ENCODE peak calls at places on chromosomes 4 and X, in ten cellular contexts. C, A, P, M, J, I, R, H, N and E are unnamed samples.

GRCh38 chrX:118329179-118329578 is 16.7 kb upstream of the WDR44 start:
- DNase-seq in C (no peak), N (no peak), J (no peak), M (no peak), P (no peak), I (no peak), A (no peak), R (no peak), H (no peak), E (no peak)

GRCh38 chr4:138035781-138036258 is 206.3 kb downstream of the SLC7A11 start:
- DNase-seq in N (peak; percentile 44), H (peak; percentile 38), A (peak; percentile 16), C (peak; percentile 72), J (peak; percentile 84), I (peak; percentile 55), P (no peak), R (peak; percentile 79), M (peak; percentile 52), E (no peak)

GRCh38 chr4:178322524-178323183 is 880.4 kb upstream of the AGA start:
- DNase-seq in P (no peak), J (no peak), A (no peak), C (no peak), H (no peak), I (no peak), M (no peak), N (no peak), R (no peak), E (no peak)

GRCh38 chr4:749771-750666 is 44.4 kb downstream of the PCGF3 start:
- DNase-seq in H (no peak), I (no peak), A (no peak), N (no peak), M (no peak), C (peak; percentile 83), R (no peak), P (peak; percentile 58), J (peak; percentile 87), E (no peak)

GRCh38 chr4:92551616-92552015 is 247.8 kb downstream of the GRID2 start:
- DNase-seq in P (no peak), I (no peak), M (no peak), H (no peak), C (no peak), R (no peak), A (no peak), N (no peak), J (no peak), E (no peak)

GRCh38 chr4:150451883-150452282 is 130.1 kb upstream of the MAB21L2 start:
- DNase-seq in P (no peak), H (no peak), I (no peak), R (no peak), J (no peak), C (no peak), A (no peak), M (no peak), N (no peak), E (no peak)

GRCh38 chr4:1112174-1112820 is 1.1 kb downstream of the RNF212 start:
- DNase-seq in N (no peak), I (no peak), J (no peak), P (no peak), R (no peak), C (no peak), A (no peak), M (no peak), H (no peak), E (no peak)

GRCh38 chr4:5710962-5711478 is at the start of gene EVC:
- DNase-seq in A (peak; percentile 80), I (no peak), R (peak; percentile 93), C (peak; percentile 78), M (peak; percentile 92), J (peak; percentile 81), H (peak; percentile 69), P (peak; percentile 87), N (peak; percentile 68), E (peak; percentile 10)

GRCh38 chrX:154748712-154749339 is 2.1 kb downstream of the GAB3 start:
- DNase-seq in N (no peak), R (peak; percentile 62), I (peak; percentile 73), M (no peak), C (peak; percentile 79), H (peak; percentile 56), P (peak; percentile 33), A (peak; percentile 33), J (peak; percentile 61), E (no peak)

GRCh38 chr4:140163029-140163810 is 9.2 kb upstream of the MAML3 start:
- DNase-seq in P (peak; percentile 44), J (peak; percentile 78), I (no peak), C (peak; percentile 64), N (no peak), H (no peak), A (no peak), R (peak; percentile 62), M (no peak), E (no peak)

GRCh38 chrX:38233891-38234807 is 13.5 kb upstream of the SRPX start:
- DNase-seq in C (peak; percentile 57), R (peak; percentile 58), H (no peak), I (no peak), N (no peak), J (peak; percentile 98), P (no peak), M (no peak), A (no peak), E (no peak)

GRCh38 chrX:71543316-71543715 is 10.4 kb downstream of the OGT start:
- DNase-seq in M (no peak), R (peak; percentile 45), C (peak; percentile 70), N (peak; percentile 31), P (no peak), H (peak; percentile 35), I (no peak), A (no peak), J (no peak), E (no peak)

GRCh38 chr4:123299212-123299651 is 97.4 kb upstream of the SPRY1 start:
- DNase-seq in M (no peak), C (peak; percentile 71), P (no peak), N (peak; percentile 58), A (no peak), H (no peak), R (peak; percentile 53), J (peak; percentile 92), I (no peak), E (no peak)